ENCODE peak calls at places on chromosomes 6 and 20, in six cellular contexts. Z is activated gamma-delta T cell treated with Interleukin-2 at 50 U/mL for 16 hours; V is activated naive CD4-positive, alpha-beta T cell treated with anti-CD3 and anti-CD28 coated beads, Interleukin-2, amount 10 ng/mL, durations not matched to agents 7 days and 5 days; H is NCI-H774; Y is activated effector memory CD4-positive, alpha-beta T cell treated with anti-CD3 and anti-CD28 coated beads, Interleukin-2, amount 50 U/mL, for 16 hours; E is stimulated activated CD8-positive, alpha-beta memory T cell treated with anti-CD3 and anti-CD28 coated beads, Interleukin-2, amount 100 ng/mL, for 48 hours. W is an unnamed sample.

GRCh38 chr20:43915209-43916072 is 789 bp downstream of the TOX2 start:
- DNase-seq in V (peak), H (no peak), Y (peak), E (no peak), Z (peak), W (no peak)

GRCh38 chr6:128743974-128744765 is 138.8 kb upstream of the LAMA2 start:
- DNase-seq in H (no peak), Y (no peak), Z (no peak), E (no peak), V (no peak), W (no peak)

GRCh38 chr20:31990958-31991705 is 19.1 kb upstream of the CCM2L start:
- DNase-seq in Z (no peak), H (no peak), Y (no peak), V (no peak), E (no peak), W (no peak)

GRCh38 chr20:17916365-17916996 is 52.1 kb downstream of the SNX5 start:
- DNase-seq in H (no peak), E (no peak), Y (no peak), V (no peak), Z (no peak), W (peak)

GRCh38 chr20:62496525-62497218 is 20.9 kb upstream of the GATA5 start:
- DNase-seq in Z (no peak), Y (peak), H (no peak), V (peak), E (no peak), W (no peak)

GRCh38 chr6:36924778-36925396 is 29.7 kb upstream of the PI16 start:
- DNase-seq in Z (no peak), Y (no peak), E (no peak), H (no peak), V (no peak), W (no peak)

GRCh38 chr6:134111062-134111677 is 58.7 kb upstream of the SLC2A12 start:
- DNase-seq in Z (peak), E (peak), V (peak), H (no peak), Y (peak), W (peak)

GRCh38 chr6:166998256-166999144 is 697 bp upstream of the CEP43 start:
- DNase-seq in Y (peak), Z (peak), E (peak), H (no peak), V (peak), W (peak)

W was measured in pancreas.